ENCODE peak calls at places on chromosome 9, in six cellular contexts. S is IMR-90, Q is GM13976, H is chondrocyte, O is right atrium auricular region, A is AG10803. F is an unnamed sample.

GRCh38 chr9:121914017-121914595 is 179.0 kb downstream of the TTLL11 start:
- DNase-seq in S (no peak), Q (no peak), H (no peak), O (no peak), A (no peak), F (no peak)

GRCh38 chr9:93217706-93218105 is 33.8 kb downstream of the WNK2 start:
- DNase-seq in S (no peak), Q (no peak), H (no peak), O (no peak), A (no peak), F (no peak)

GRCh38 chr9:27943544-27943943 is 370.3 kb upstream of the C9orf72 start:
- DNase-seq in S (no peak), Q (no peak), H (no peak), O (no peak), A (no peak), F (no peak)

GRCh38 chr9:38622083-38622674 is 1.8 kb upstream of the ANKRD18A start:
- DNase-seq in S (no peak), Q (peak; percentile 30), H (no peak), O (no peak), A (no peak), F (no peak)

GRCh38 chr9:116813029-116813295 is 125.9 kb downstream of the TRIM32 start:
- DNase-seq in S (no peak), Q (no peak), H (no peak), O (no peak), A (no peak), F (no peak)

GRCh38 chr9:90451804-90452203 is 190.8 kb downstream of the DIRAS2 start:
- DNase-seq in S (no peak), Q (no peak), H (no peak), O (no peak), A (no peak), F (no peak)

GRCh38 chr9:15160673-15161072 is 146.3 kb downstream of the TTC39B start:
- DNase-seq in S (peak; percentile 89), Q (no peak), H (no peak), O (no peak), A (no peak), F (no peak)

GRCh38 chr9:76796296-76796695 is 32.1 kb downstream of the PCA3 start:
- DNase-seq in S (no peak), Q (no peak), H (no peak), O (no peak), A (no peak), F (no peak)

GRCh38 chr9:90727498-90727897 is 74.1 kb upstream of the SYK start:
- DNase-seq in S (no peak), Q (no peak), H (no peak), O (no peak), A (no peak), F (no peak)

GRCh38 chr9:14978022-14979000 is 68.1 kb upstream of the FREM1 start:
- DNase-seq in S (no peak), Q (no peak), H (no peak), O (no peak), A (no peak), F (no peak)

GRCh38 chr9:129183495-129184308 is 5.6 kb upstream of the IER5L start:
- DNase-seq in S (peak; percentile 21), Q (no peak), H (no peak), O (no peak), A (no peak), F (no peak)

GRCh38 chr9:127133739-127134167 is 11.3 kb upstream of the ANGPTL2 start:
- DNase-seq in S (peak; percentile 91), Q (no peak), H (peak; percentile 53), O (peak; percentile 80), A (peak; percentile 84), F (no peak)

GRCh38 chr9:95752129-95752731 is 123.3 kb upstream of the ERCC6L2 start:
- DNase-seq in S (no peak), Q (no peak), H (no peak), O (no peak), A (no peak), F (no peak)

GRCh38 chr9:96489482-96489979 is 39.6 kb downstream of the HABP4 start:
- DNase-seq in S (no peak), Q (no peak), H (no peak), O (no peak), A (no peak), F (no peak)

GRCh38 chr9:89549031-89549644 is 51.2 kb upstream of the SEMA4D start:
- DNase-seq in S (peak; percentile 59), Q (peak; percentile 89), H (no peak), O (peak; percentile 75), A (peak; percentile 51), F (peak; percentile 87)

GRCh38 chr9:78515108-78515507 is 218.2 kb downstream of the PSAT1 start:
- DNase-seq in S (no peak), Q (no peak), H (no peak), O (no peak), A (no peak), F (no peak)

GRCh38 chr9:120915854-120916495 is 10.6 kb downstream of the TRAF1 start:
- DNase-seq in S (no peak), Q (no peak), H (no peak), O (no peak), A (no peak), F (no peak)

GRCh38 chr9:23412458-23412857 is 413.6 kb downstream of the ELAVL2 start:
- DNase-seq in S (no peak), Q (no peak), H (no peak), O (no peak), A (no peak), F (no peak)

GRCh38 chr9:104276709-104277245 is 182.7 kb downstream of the SMC2 start:
- DNase-seq in S (no peak), Q (no peak), H (no peak), O (no peak), A (peak; percentile 65), F (no peak)

GRCh38 chr9:121997791-121998190 is 95.3 kb downstream of the TTLL11 start:
- DNase-seq in S (peak; percentile 65), Q (no peak), H (no peak), O (peak; percentile 54), A (no peak), F (no peak)

GRCh38 chr9:81032030-81032572 is 657.2 kb downstream of the TLE1 start:
- DNase-seq in S (peak; percentile 89), Q (no peak), H (no peak), O (no peak), A (peak; percentile 67), F (no peak)

GRCh38 chr9:36407122-36407723 is 7.2 kb upstream of the RNF38 start:
- DNase-seq in S (peak; percentile 65), Q (peak; percentile 54), H (no peak), O (peak; percentile 62), A (peak; percentile 66), F (peak; percentile 53)

GRCh38 chr9:86807577-86807976 is 139.7 kb downstream of the GAS1 start:
- DNase-seq in S (no peak), Q (no peak), H (no peak), O (peak; percentile 62), A (no peak), F (no peak)

GRCh38 chr9:117703538-117703937 is 665 bp upstream of the TLR4 start:
- DNase-seq in S (no peak), Q (no peak), H (no peak), O (no peak), A (peak; percentile 26), F (no peak)

DNA sequence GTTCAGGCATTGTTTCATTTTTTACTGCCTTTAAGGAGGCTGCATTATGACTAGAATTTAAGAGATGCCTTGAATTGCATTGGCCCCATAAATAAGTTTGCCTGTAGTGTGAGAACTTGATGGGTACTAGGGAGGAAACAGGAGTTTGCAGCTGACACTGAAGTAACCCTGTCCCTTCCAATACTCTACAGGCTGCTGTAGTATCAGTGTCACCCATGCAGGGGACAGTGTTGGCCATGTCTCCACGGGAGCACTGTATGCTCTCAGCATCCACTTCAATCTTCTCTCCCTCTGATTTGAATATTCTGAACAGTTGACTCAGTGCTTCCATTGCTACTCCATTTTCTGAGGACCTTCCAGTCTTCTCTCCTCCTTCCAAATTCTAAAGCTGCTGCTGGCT is 11.4 kb upstream of the IFNA14 start:
- DNase-seq in S (no peak), Q (no peak), H (no peak), O (no peak), A (no peak), F (no peak)
- TF ChIP-seq CTCF in S (no peak), Q (no peak), H (no peak), O (no peak), A (no peak), F (no peak)

DNA sequence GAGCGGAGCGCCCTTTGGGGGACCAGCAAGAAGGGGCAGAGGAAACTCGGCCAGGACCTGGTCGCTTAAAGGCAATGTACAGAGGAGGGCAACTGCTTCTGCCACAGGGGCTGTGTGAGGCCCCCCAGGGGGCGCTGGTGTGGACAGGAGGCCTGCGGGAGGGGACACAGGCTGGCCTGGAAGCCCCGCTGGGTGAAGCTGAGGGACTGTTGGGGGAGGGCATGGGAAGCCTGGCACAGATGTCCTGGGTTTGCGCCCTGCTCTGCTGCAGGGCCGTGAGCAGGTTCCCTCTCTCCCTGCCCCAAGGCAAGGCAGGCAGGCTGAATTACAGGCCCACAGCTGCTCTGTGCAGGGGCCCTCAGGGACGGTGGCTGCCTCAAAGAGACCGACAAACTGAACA is 5.4 kb downstream of the MED22 start:
- DNase-seq in S (no peak), Q (no peak), H (no peak), O (no peak), A (no peak), F (no peak)
- TF ChIP-seq CTCF in S (peak; percentile 17), Q (peak; percentile 19), H (no peak), O (no peak), A (peak; percentile 15), F (peak; percentile 32)

GRCh38 chr9:32411753-32412152 is 27.3 kb downstream of the ACO1 start:
- DNase-seq in S (no peak), Q (no peak), H (no peak), O (no peak), A (no peak), F (no peak)

GRCh38 chr9:32413424-32413823 is 29.0 kb downstream of the ACO1 start:
- DNase-seq in S (no peak), Q (no peak), H (no peak), O (no peak), A (peak; percentile 50), F (no peak)

GRCh38 chr9:32414856-32415255 is 30.4 kb downstream of the ACO1 start:
- DNase-seq in S (no peak), Q (no peak), H (no peak), O (no peak), A (no peak), F (no peak)

GRCh38 chr9:32412440-32412839 is 28.0 kb downstream of the ACO1 start:
- DNase-seq in S (no peak), Q (no peak), H (no peak), O (no peak), A (no peak), F (no peak)
- TF ChIP-seq CTCF in S (no peak), Q (no peak), H (no peak), O (no peak), A (no peak), F (no peak)

GRCh38 chr9:136056546-136057235 is 38.4 kb downstream of the NACC2 start:
- DNase-seq in S (no peak), Q (peak; percentile 24), H (no peak), O (no peak), A (no peak), F (no peak)

GRCh38 chr9:136053757-136054142 is 41.3 kb downstream of the NACC2 start:
- DNase-seq in S (no peak), Q (no peak), H (no peak), O (no peak), A (no peak), F (peak; percentile 8)

GRCh38 chr9:136055715-136056545 is 39.2 kb downstream of the NACC2 start:
- DNase-seq in S (no peak), Q (peak; percentile 43), H (peak; percentile 83), O (no peak), A (no peak), F (peak; percentile 44)

GRCh38 chr9:136054146-136054545 is 40.9 kb downstream of the NACC2 start:
- DNase-seq in S (no peak), Q (no peak), H (no peak), O (no peak), A (no peak), F (peak; percentile 9)

GRCh38 chr9:136054798-136055714 is 40.0 kb downstream of the NACC2 start:
- DNase-seq in S (no peak), Q (peak; percentile 30), H (no peak), O (no peak), A (no peak), F (peak; percentile 23)
- TF ChIP-seq CTCF in S (no peak), Q (no peak), H (no peak), O (no peak), A (no peak), F (no peak)